ENCODE peak calls at places on chromosomes 7 and 10, in five cellular contexts. Q is Peyer's patch, B is GM12865, T is right atrium auricular region, C is ovary. G is an unnamed sample.

GRCh38 chr7:1083729-1084657 is 3.9 kb upstream of the GPER1 start:
- DNase-seq in Q (no peak), B (no peak), T (no peak), C (no peak), G (no peak)

GRCh38 chr10:69968830-69969229 is 83.8 kb upstream of the MACROH2A2 start:
- DNase-seq in Q (no peak), B (peak; percentile 18), T (no peak), C (no peak), G (no peak)

GRCh38 chr10:78865518-78865835 is 203.3 kb upstream of the ZMIZ1 start:
- DNase-seq in Q (no peak), B (no peak), T (no peak), C (peak; percentile 58), G (no peak)

GRCh38 chr10:3825244-3825643 is 40.2 kb upstream of the KLF6 start:
- DNase-seq in Q (peak; percentile 92), B (no peak), T (no peak), C (no peak), G (no peak)

GRCh38 chr10:119282446-119282845 is 75.1 kb downstream of the GRK5 start:
- DNase-seq in Q (no peak), B (no peak), T (no peak), C (no peak), G (no peak)

GRCh38 chr10:90197766-90198165 is 496.4 kb downstream of the KIF20B start:
- DNase-seq in Q (no peak), B (no peak), T (no peak), C (no peak), G (no peak)

GRCh38 chr7:151990567-151990966 is 34.3 kb downstream of the GALNTL5 start:
- DNase-seq in Q (no peak), B (no peak), T (no peak), C (no peak), G (no peak)

GRCh38 chr10:70302292-70302691 is 18.5 kb upstream of the NPFFR1 start:
- DNase-seq in Q (no peak), B (no peak), T (no peak), C (no peak), G (no peak)

GRCh38 chr7:138000081-138000701 is 1.7 kb downstream of the CREB3L2 start:
- DNase-seq in Q (peak; percentile 72), B (peak; percentile 43), T (peak; percentile 80), C (peak; percentile 62), G (no peak)

GRCh38 chr7:133545613-133546012 is 292.7 kb downstream of the EXOC4 start:
- DNase-seq in Q (no peak), B (no peak), T (no peak), C (no peak), G (no peak)

GRCh38 chr7:39130740-39131538 is 153.2 kb downstream of the POU6F2 start:
- DNase-seq in Q (no peak), B (no peak), T (no peak), C (no peak), G (peak; percentile 70)
- H3K4me3 ChIP-seq in Q (no peak overlapping the region), B (no peak overlapping the region), T (peak overlapping the region; percentile 19), C (no peak overlapping the region), G (peak overlapping the region; percentile 6)

GRCh38 chr7:46011501-46011900 is 90.4 kb upstream of the IGFBP3 start:
- DNase-seq in Q (no peak), B (no peak), T (no peak), C (no peak), G (no peak)

GRCh38 chr7:46011059-46011458 is 90.0 kb upstream of the IGFBP3 start:
- DNase-seq in Q (no peak), B (no peak), T (no peak), C (no peak), G (no peak)

GRCh38 chr7:46015107-46015868 is 94.2 kb upstream of the IGFBP3 start:
- DNase-seq in Q (peak; percentile 51), B (peak; percentile 8), T (no peak), C (peak; percentile 27), G (no peak)
- TF ChIP-seq CTCF in Q (no peak), B (no peak), T (no peak), C (no peak), G (no peak)

GRCh38 chr7:99437946-99438572 is 539 bp downstream of the PTCD1 start:
- DNase-seq in Q (no peak), B (no peak), T (no peak), C (peak; percentile 37), G (no peak)

GRCh38 chr7:99446096-99446495 is 7.4 kb downstream of the CPSF4 start:
- DNase-seq in Q (no peak), B (no peak), T (no peak), C (no peak), G (no peak)

GRCh38 chr7:99438573-99439480 is at the start of the genes CPSF4 and PTCD1:
- DNase-seq in Q (peak; percentile 96), B (peak; percentile 97), T (peak; percentile 95), C (peak; percentile 96), G (peak; percentile 98)

DNA sequence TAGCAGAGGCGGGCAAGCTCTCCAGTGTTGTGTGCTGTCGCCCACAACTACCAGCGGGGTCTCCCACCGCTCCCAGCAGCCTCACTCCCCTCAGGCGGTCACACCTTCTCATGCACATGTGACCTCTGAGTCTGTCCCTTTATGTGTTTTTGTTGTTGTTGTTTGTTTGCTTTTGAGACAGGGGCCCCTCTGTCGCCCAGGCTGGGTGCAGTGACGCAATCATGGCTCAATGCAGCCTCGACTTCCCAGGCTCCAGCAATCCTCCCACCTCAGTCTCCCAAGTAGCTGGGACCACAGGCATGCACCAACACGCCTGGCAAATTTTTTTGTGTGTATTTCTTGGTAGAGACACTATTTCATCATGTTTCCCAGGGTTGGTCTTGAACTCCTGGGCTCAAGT is 1.5 kb downstream of the CPSF4 start:
- DNase-seq in Q (no peak), B (no peak), T (no peak), C (no peak), G (no peak)
- H3K4me3 ChIP-seq in Q (no peak overlapping the region), B (peak overlapping the region; percentile 95), T (peak overlapping the region; percentile 96), C (no peak overlapping the region), G (peak overlapping the region; percentile 99)

GRCh38 chr7:15889501-15889900 is 203.0 kb upstream of the MEOX2 start:
- DNase-seq in Q (peak; percentile 61), B (no peak), T (no peak), C (no peak), G (no peak)
- TF ChIP-seq CTCF in Q (peak; percentile 56), B (no peak), T (no peak), C (no peak), G (peak; percentile 29)

GRCh38 chr7:115585015-115585655 is 445.4 kb downstream of the TFEC start:
- DNase-seq in Q (no peak), B (no peak), T (no peak), C (no peak), G (no peak)
- H3K4me3 ChIP-seq in Q (no peak overlapping the region), B (no peak overlapping the region), T (no peak overlapping the region), C (no peak overlapping the region), G (no peak overlapping the region)

GRCh38 chr10:15954188-15954587 is 93.9 kb upstream of the MINDY3 start:
- DNase-seq in Q (no peak), B (no peak), T (no peak), C (no peak), G (no peak)
- TF ChIP-seq CTCF in Q (no peak), B (no peak), T (no peak), C (no peak), G (no peak)

GRCh38 chr10:72152286-72152685 is 63.5 kb upstream of the ANAPC16 start:
- DNase-seq in Q (no peak), B (no peak), T (no peak), C (no peak), G (no peak)
- H3K4me3 ChIP-seq in Q (no peak overlapping the region), B (no peak overlapping the region), T (no peak overlapping the region), C (no peak overlapping the region), G (no peak overlapping the region)

DNA sequence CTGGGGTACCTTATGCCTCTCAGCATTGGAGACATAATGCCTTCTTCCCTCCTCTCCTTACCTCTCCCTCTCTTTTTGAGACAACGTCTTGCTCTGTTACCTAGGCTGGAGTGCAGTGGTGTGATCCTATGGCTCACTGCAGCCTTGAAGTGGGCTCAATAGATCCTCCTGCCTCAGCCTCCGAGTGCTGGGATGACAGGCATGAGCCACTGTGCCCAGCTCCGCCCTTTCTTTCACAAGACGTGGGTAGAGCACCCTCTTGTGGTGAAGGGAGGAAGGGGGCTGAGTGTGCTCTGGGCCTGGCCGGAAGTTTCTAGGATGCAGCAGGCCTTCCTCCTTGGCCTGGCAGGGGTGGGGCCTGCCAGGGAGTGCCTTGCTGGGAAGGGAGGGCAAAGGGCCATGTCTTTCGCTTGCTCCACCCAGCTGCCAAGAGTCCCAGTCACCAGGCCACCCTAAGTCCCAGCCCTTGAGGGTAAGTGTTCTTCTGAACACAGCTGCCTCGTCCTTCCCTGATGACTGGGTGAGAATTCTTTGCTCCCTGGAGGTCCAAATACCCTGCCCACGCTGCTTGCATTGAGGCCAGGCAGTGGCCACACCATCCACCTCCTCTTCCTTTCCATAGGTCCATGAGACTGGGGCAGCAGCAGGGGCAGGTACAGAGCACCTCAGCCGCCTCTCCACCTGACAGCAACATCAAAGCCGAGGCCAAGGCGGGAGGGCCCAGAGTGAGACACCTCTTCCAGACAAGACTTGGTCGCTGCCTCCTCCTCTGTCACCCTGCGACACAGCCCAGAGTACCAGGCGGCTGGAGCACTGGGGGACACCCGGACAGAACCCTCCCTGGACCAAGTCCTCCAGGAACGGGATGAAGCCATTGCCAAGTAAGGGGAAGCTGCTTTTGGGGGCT is 3.7 kb downstream of the ABHD11 start:
- DNase-seq in Q (peak; percentile 95), B (peak; percentile 90), T (peak; percentile 78), C (peak; percentile 47), G (peak; percentile 92)
- TF ChIP-seq CTCF in Q (peak; percentile 97), B (peak; percentile 86), T (peak; percentile 35), C (no peak), G (peak; percentile 89)

G was measured in upper lobe of right lung.